ENCODE peak calls at places on chromosomes 13 and 19, in nine cellular contexts. T is stimulated activated CD8-positive, alpha-beta memory T cell treated with anti-CD3 and anti-CD28 coated beads, Interleukin-7, amount 100 ng/mL, for 24 hours; O is LHCN-M2; B is GM18507; I is cardiac fibroblast; M is tibial nerve; X is fibroblast of lung; U is CD4-positive, alpha-beta T cell; L is NCI-H774. K is an unnamed sample.

GRCh38 chr19:5246554-5247155 is 94.0 kb downstream of the PTPRS start:
- DNase-seq in T (no peak), O (no peak), B (no peak), I (no peak), M (no peak), X (no peak), U (no peak), L (no peak), K (no peak)

GRCh38 chr19:4935449-4935848 is 26.1 kb downstream of the UHRF1 start:
- DNase-seq in T (no peak), O (no peak), B (no peak), I (no peak), M (no peak), X (no peak), U (no peak), L (no peak), K (no peak)

GRCh38 chr13:20512042-20512683 is 13.5 kb downstream of the CRYL1 start:
- DNase-seq in T (no peak), O (no peak), B (no peak), I (no peak), M (no peak), X (no peak), U (no peak), L (no peak), K (no peak)

GRCh38 chr19:1491849-1492170 is 829 bp downstream of the REEP6 start:
- DNase-seq in T (no peak), O (no peak), B (no peak), I (no peak), M (no peak), X (no peak), U (no peak), L (no peak), K (no peak)

GRCh38 chr13:38777347-38778107 is 90.7 kb downstream of the FREM2 start:
- DNase-seq in T (no peak), O (no peak), B (no peak), I (no peak), M (no peak), X (no peak), U (no peak), L (no peak), K (no peak)

GRCh38 chr13:50459658-50460057 is 383.8 kb downstream of the DLEU7 start:
- DNase-seq in T (no peak), O (no peak), B (no peak), I (no peak), M (no peak), X (no peak), U (no peak), L (no peak), K (no peak)

GRCh38 chr13:114019367-114019766 is 45.5 kb upstream of the C13orf46 start:
- DNase-seq in T (peak; percentile 37), O (peak; percentile 24), B (no peak), I (no peak), M (no peak), X (no peak), U (peak; percentile 34), L (no peak), K (no peak)

GRCh38 chr19:1524972-1525325 is 1.1 kb downstream of the PLK5 start:
- DNase-seq in T (no peak), O (no peak), B (no peak), I (no peak), M (no peak), X (no peak), U (no peak), L (no peak), K (no peak)

GRCh38 chr13:29593605-29594297 is 1.7 kb downstream of the SLC7A1 start:
- DNase-seq in T (no peak), O (no peak), B (no peak), I (no peak), M (no peak), X (no peak), U (no peak), L (no peak), K (no peak)

K was measured in mesenchymal stem cell.